ENCODE peak calls at places on chromosomes 11 and 22, in seven cellular contexts. One of them, this sample, is unnamed.

GRCh38 chr22:43829448-43829821 is 17.3 kb upstream of the EFCAB6 start:
- DNase-seq in heart right ventricle: peak; percentile 52
- DNase-seq in A172: no peak
- DNase-seq in hepatic stellate cell: no peak
- DNase-seq in small intestine: no peak
- DNase-seq in stimulated activated CD8-positive, alpha-beta memory T cell treated with anti-CD3 and anti-CD28 coated beads, Interleukin-4, amount 100 ng/mL, for 4 hours: no peak
- DNase-seq in stimulated activated effector memory CD8-positive, alpha-beta T cell treated with anti-CD3 and anti-CD28 coated beads, Interleukin-12 subunit alpha, Interleukin-12 subunit beta, amount 100 ng/mL, for 72 hours: no peak
- DNase-seq in this sample: no peak

GRCh38 chr22:18990355-18991137 is 54.5 kb upstream of the PRODH start:
- DNase-seq in heart right ventricle: no peak
- DNase-seq in A172: no peak
- DNase-seq in hepatic stellate cell: no peak
- DNase-seq in small intestine: no peak
- DNase-seq in stimulated activated CD8-positive, alpha-beta memory T cell treated with anti-CD3 and anti-CD28 coated beads, Interleukin-4, amount 100 ng/mL, for 4 hours: no peak
- DNase-seq in stimulated activated effector memory CD8-positive, alpha-beta T cell treated with anti-CD3 and anti-CD28 coated beads, Interleukin-12 subunit alpha, Interleukin-12 subunit beta, amount 100 ng/mL, for 72 hours: no peak
- DNase-seq in this sample: no peak

GRCh38 chr11:11422291-11423128 is 69.5 kb upstream of the CSNK2A3 start:
- DNase-seq in heart right ventricle: no peak
- DNase-seq in A172: no peak
- DNase-seq in hepatic stellate cell: no peak
- DNase-seq in small intestine: no peak
- DNase-seq in stimulated activated CD8-positive, alpha-beta memory T cell treated with anti-CD3 and anti-CD28 coated beads, Interleukin-4, amount 100 ng/mL, for 4 hours: no peak
- DNase-seq in stimulated activated effector memory CD8-positive, alpha-beta T cell treated with anti-CD3 and anti-CD28 coated beads, Interleukin-12 subunit alpha, Interleukin-12 subunit beta, amount 100 ng/mL, for 72 hours: no peak
- DNase-seq in this sample: no peak

GRCh38 chr22:23820748-23821211 is 18.0 kb downstream of the DERL3 start:
- DNase-seq in heart right ventricle: no peak
- DNase-seq in A172: no peak
- DNase-seq in hepatic stellate cell: no peak
- DNase-seq in small intestine: peak; percentile 14
- DNase-seq in stimulated activated CD8-positive, alpha-beta memory T cell treated with anti-CD3 and anti-CD28 coated beads, Interleukin-4, amount 100 ng/mL, for 4 hours: no peak
- DNase-seq in stimulated activated effector memory CD8-positive, alpha-beta T cell treated with anti-CD3 and anti-CD28 coated beads, Interleukin-12 subunit alpha, Interleukin-12 subunit beta, amount 100 ng/mL, for 72 hours: no peak
- DNase-seq in this sample: no peak

GRCh38 chr11:23644443-23644842 is 784.2 kb upstream of the CCDC179 start:
- DNase-seq in heart right ventricle: no peak
- DNase-seq in A172: no peak
- DNase-seq in hepatic stellate cell: no peak
- DNase-seq in small intestine: no peak
- DNase-seq in stimulated activated CD8-positive, alpha-beta memory T cell treated with anti-CD3 and anti-CD28 coated beads, Interleukin-4, amount 100 ng/mL, for 4 hours: no peak
- DNase-seq in stimulated activated effector memory CD8-positive, alpha-beta T cell treated with anti-CD3 and anti-CD28 coated beads, Interleukin-12 subunit alpha, Interleukin-12 subunit beta, amount 100 ng/mL, for 72 hours: no peak
- DNase-seq in this sample: no peak

GRCh38 chr11:80436547-80436946 is 995.7 kb upstream of the TENM4 start:
- DNase-seq in heart right ventricle: no peak
- DNase-seq in A172: no peak
- DNase-seq in hepatic stellate cell: no peak
- DNase-seq in small intestine: no peak
- DNase-seq in stimulated activated CD8-positive, alpha-beta memory T cell treated with anti-CD3 and anti-CD28 coated beads, Interleukin-4, amount 100 ng/mL, for 4 hours: no peak
- DNase-seq in stimulated activated effector memory CD8-positive, alpha-beta T cell treated with anti-CD3 and anti-CD28 coated beads, Interleukin-12 subunit alpha, Interleukin-12 subunit beta, amount 100 ng/mL, for 72 hours: no peak
- DNase-seq in this sample: no peak

GRCh38 chr22:40040927-40041326 is 46.2 kb downstream of the FAM83F start:
- DNase-seq in heart right ventricle: peak; percentile 33
- DNase-seq in A172: no peak
- DNase-seq in hepatic stellate cell: no peak
- DNase-seq in small intestine: no peak
- DNase-seq in stimulated activated CD8-positive, alpha-beta memory T cell treated with anti-CD3 and anti-CD28 coated beads, Interleukin-4, amount 100 ng/mL, for 4 hours: no peak
- DNase-seq in stimulated activated effector memory CD8-positive, alpha-beta T cell treated with anti-CD3 and anti-CD28 coated beads, Interleukin-12 subunit alpha, Interleukin-12 subunit beta, amount 100 ng/mL, for 72 hours: no peak
- DNase-seq in this sample: no peak

GRCh38 chr11:121503056-121503455 is 50.3 kb upstream of the SORL1-AS1 start:
- DNase-seq in heart right ventricle: no peak
- DNase-seq in A172: no peak
- DNase-seq in hepatic stellate cell: no peak
- DNase-seq in small intestine: no peak
- DNase-seq in stimulated activated CD8-positive, alpha-beta memory T cell treated with anti-CD3 and anti-CD28 coated beads, Interleukin-4, amount 100 ng/mL, for 4 hours: no peak
- DNase-seq in stimulated activated effector memory CD8-positive, alpha-beta T cell treated with anti-CD3 and anti-CD28 coated beads, Interleukin-12 subunit alpha, Interleukin-12 subunit beta, amount 100 ng/mL, for 72 hours: no peak
- DNase-seq in this sample: no peak

GRCh38 chr22:34971456-34971855 is 94.5 kb upstream of the ISX start:
- DNase-seq in heart right ventricle: no peak
- DNase-seq in A172: no peak
- DNase-seq in hepatic stellate cell: no peak
- DNase-seq in small intestine: no peak
- DNase-seq in stimulated activated CD8-positive, alpha-beta memory T cell treated with anti-CD3 and anti-CD28 coated beads, Interleukin-4, amount 100 ng/mL, for 4 hours: no peak
- DNase-seq in stimulated activated effector memory CD8-positive, alpha-beta T cell treated with anti-CD3 and anti-CD28 coated beads, Interleukin-12 subunit alpha, Interleukin-12 subunit beta, amount 100 ng/mL, for 72 hours: no peak
- DNase-seq in this sample: no peak

GRCh38 chr11:12695878-12696277 is 21.7 kb downstream of the TEAD1 start:
- DNase-seq in heart right ventricle: no peak
- DNase-seq in A172: no peak
- DNase-seq in hepatic stellate cell: no peak
- DNase-seq in small intestine: no peak
- DNase-seq in stimulated activated CD8-positive, alpha-beta memory T cell treated with anti-CD3 and anti-CD28 coated beads, Interleukin-4, amount 100 ng/mL, for 4 hours: no peak
- DNase-seq in stimulated activated effector memory CD8-positive, alpha-beta T cell treated with anti-CD3 and anti-CD28 coated beads, Interleukin-12 subunit alpha, Interleukin-12 subunit beta, amount 100 ng/mL, for 72 hours: no peak
- DNase-seq in this sample: no peak

GRCh38 chr11:134701564-134702165 is 289.6 kb upstream of the B3GAT1 start:
- DNase-seq in heart right ventricle: no peak
- DNase-seq in A172: no peak
- DNase-seq in hepatic stellate cell: no peak
- DNase-seq in small intestine: no peak
- DNase-seq in stimulated activated CD8-positive, alpha-beta memory T cell treated with anti-CD3 and anti-CD28 coated beads, Interleukin-4, amount 100 ng/mL, for 4 hours: no peak
- DNase-seq in stimulated activated effector memory CD8-positive, alpha-beta T cell treated with anti-CD3 and anti-CD28 coated beads, Interleukin-12 subunit alpha, Interleukin-12 subunit beta, amount 100 ng/mL, for 72 hours: no peak
- DNase-seq in this sample: no peak

GRCh38 chr11:11916981-11917399 is 75.2 kb downstream of the USP47 start:
- DNase-seq in heart right ventricle: no peak
- DNase-seq in A172: peak; percentile 14
- DNase-seq in hepatic stellate cell: peak; percentile 2
- DNase-seq in small intestine: no peak
- DNase-seq in stimulated activated CD8-positive, alpha-beta memory T cell treated with anti-CD3 and anti-CD28 coated beads, Interleukin-4, amount 100 ng/mL, for 4 hours: no peak
- DNase-seq in stimulated activated effector memory CD8-positive, alpha-beta T cell treated with anti-CD3 and anti-CD28 coated beads, Interleukin-12 subunit alpha, Interleukin-12 subunit beta, amount 100 ng/mL, for 72 hours: no peak
- DNase-seq in this sample: no peak

GRCh38 chr11:115503886-115504278 is 333 bp downstream of the CADM1 start:
- DNase-seq in heart right ventricle: peak; percentile 29
- DNase-seq in A172: peak; percentile 1
- DNase-seq in hepatic stellate cell: no peak
- DNase-seq in small intestine: no peak
- DNase-seq in stimulated activated CD8-positive, alpha-beta memory T cell treated with anti-CD3 and anti-CD28 coated beads, Interleukin-4, amount 100 ng/mL, for 4 hours: no peak
- DNase-seq in stimulated activated effector memory CD8-positive, alpha-beta T cell treated with anti-CD3 and anti-CD28 coated beads, Interleukin-12 subunit alpha, Interleukin-12 subunit beta, amount 100 ng/mL, for 72 hours: no peak
- DNase-seq in this sample: no peak

GRCh38 chr11:65425105-65425970 is 2.7 kb downstream of the NEAT1 start:
- DNase-seq in heart right ventricle: no peak
- DNase-seq in A172: peak; percentile 71
- DNase-seq in hepatic stellate cell: no peak
- DNase-seq in small intestine: peak; percentile 84
- DNase-seq in stimulated activated CD8-positive, alpha-beta memory T cell treated with anti-CD3 and anti-CD28 coated beads, Interleukin-4, amount 100 ng/mL, for 4 hours: peak; percentile 75
- DNase-seq in stimulated activated effector memory CD8-positive, alpha-beta T cell treated with anti-CD3 and anti-CD28 coated beads, Interleukin-12 subunit alpha, Interleukin-12 subunit beta, amount 100 ng/mL, for 72 hours: peak; percentile 67
- DNase-seq in this sample: no peak

GRCh38 chr11:8282621-8283509 is 19.2 kb upstream of the LMO1 start:
- DNase-seq in heart right ventricle: no peak
- DNase-seq in A172: no peak
- DNase-seq in hepatic stellate cell: no peak
- DNase-seq in small intestine: no peak
- DNase-seq in stimulated activated CD8-positive, alpha-beta memory T cell treated with anti-CD3 and anti-CD28 coated beads, Interleukin-4, amount 100 ng/mL, for 4 hours: no peak
- DNase-seq in stimulated activated effector memory CD8-positive, alpha-beta T cell treated with anti-CD3 and anti-CD28 coated beads, Interleukin-12 subunit alpha, Interleukin-12 subunit beta, amount 100 ng/mL, for 72 hours: no peak
- DNase-seq in this sample: no peak

GRCh38 chr11:8501838-8502237 is 92.2 kb downstream of the STK33 start:
- DNase-seq in heart right ventricle: no peak
- DNase-seq in A172: no peak
- DNase-seq in hepatic stellate cell: no peak
- DNase-seq in small intestine: no peak
- DNase-seq in stimulated activated CD8-positive, alpha-beta memory T cell treated with anti-CD3 and anti-CD28 coated beads, Interleukin-4, amount 100 ng/mL, for 4 hours: no peak
- DNase-seq in stimulated activated effector memory CD8-positive, alpha-beta T cell treated with anti-CD3 and anti-CD28 coated beads, Interleukin-12 subunit alpha, Interleukin-12 subunit beta, amount 100 ng/mL, for 72 hours: no peak
- DNase-seq in this sample: no peak

GRCh38 chr11:31643831-31644230 is 134.3 kb downstream of the ELP4 start:
- DNase-seq in heart right ventricle: no peak
- DNase-seq in A172: peak; percentile 45
- DNase-seq in hepatic stellate cell: no peak
- DNase-seq in small intestine: no peak
- DNase-seq in stimulated activated CD8-positive, alpha-beta memory T cell treated with anti-CD3 and anti-CD28 coated beads, Interleukin-4, amount 100 ng/mL, for 4 hours: no peak
- DNase-seq in stimulated activated effector memory CD8-positive, alpha-beta T cell treated with anti-CD3 and anti-CD28 coated beads, Interleukin-12 subunit alpha, Interleukin-12 subunit beta, amount 100 ng/mL, for 72 hours: no peak
- DNase-seq in this sample: no peak

GRCh38 chr22:35275580-35275979 is 18.3 kb downstream of the HMGXB4 start:
- DNase-seq in heart right ventricle: no peak
- DNase-seq in A172: peak; percentile 12
- DNase-seq in hepatic stellate cell: peak; percentile 6
- DNase-seq in small intestine: no peak
- DNase-seq in stimulated activated CD8-positive, alpha-beta memory T cell treated with anti-CD3 and anti-CD28 coated beads, Interleukin-4, amount 100 ng/mL, for 4 hours: no peak
- DNase-seq in stimulated activated effector memory CD8-positive, alpha-beta T cell treated with anti-CD3 and anti-CD28 coated beads, Interleukin-12 subunit alpha, Interleukin-12 subunit beta, amount 100 ng/mL, for 72 hours: no peak
- DNase-seq in this sample: no peak

This sample was measured in GM18507.